ENCODE peak calls at places on chromosome 21, in five cellular contexts. F is K562, J is upper lobe of left lung, R is GM12878, Z is HepG2. M is an unnamed sample. For H3K4me1, the result is how much of the 10 kb centered on the place peaks cover.

GRCh38 chr21:10641107-10641506 is 119.7 kb downstream of the TPTE start:
- ATAC-seq in F (no peak), R (no peak), J (peak), Z (no peak), M (no peak)

GRCh38 chr21:34596561-34597271 is 18.2 kb downstream of the RCAN1 start:
- ATAC-seq in J (no peak), F (no peak), Z (peak), R (no peak), M (no peak)

GRCh38 chr21:41722052-41723018 is 44.5 kb downstream of the RIPK4 start:
- ATAC-seq in J (no peak), F (no peak), R (no peak), Z (no peak), M (no peak)

GRCh38 chr21:34336245-34336644 is 27.6 kb upstream of the KCNE2 start:
- ATAC-seq in R (no peak), F (no peak), Z (no peak), J (no peak), M (no peak)

GRCh38 chr21:44285547-44285992 is at the start of gene AIRE:
- ATAC-seq in Z (no peak), F (peak), R (no peak), J (peak), M (no peak)

GRCh38 chr21:44065428-44065827 is 41.8 kb upstream of the PWP2 start:
- ATAC-seq in F (no peak), R (no peak), J (peak), Z (no peak), M (no peak)

GRCh38 chr21:43196789-43197188 is 28.0 kb downstream of the CRYAA start:
- ATAC-seq in R (no peak), F (no peak), J (peak), Z (no peak), M (no peak)

GRCh38 chr21:33640697-33641338 is 723 bp downstream of the CRYZL1 start:
- ATAC-seq in Z (no peak), R (no peak), F (no peak), J (no peak), M (no peak)

GRCh38 chr21:14080040-14080763 is 130.6 kb downstream of the LIPI start:
- ATAC-seq in F (no peak), Z (no peak), J (no peak), R (no peak), M (no peak)

GRCh38 chr21:22476726-22477646 is 1478.8 kb downstream of the NCAM2 start:
- ATAC-seq in R (no peak), J (no peak), Z (no peak), F (no peak), M (no peak)

GRCh38 chr21:42545317-42545716 is 31.7 kb downstream of the SLC37A1 start:
- ATAC-seq in F (no peak), Z (no peak), R (no peak), J (no peak), M (no peak)

GRCh38 chr21:46472246-46472645 is 13.6 kb downstream of the DIP2A start:
- ATAC-seq in Z (peak), R (no peak), J (peak), F (peak), M (no peak)

GRCh38 chr21:33036430-33037162 is 10.9 kb downstream of the OLIG2 start:
- ATAC-seq in F (no peak), J (peak), R (peak), Z (no peak), M (no peak)

GRCh38 chr21:8993284-8993942 is 1528.0 kb upstream of the TPTE start:
- ATAC-seq in J (peak), F (peak), Z (peak), R (no peak), M (no peak)

GRCh38 chr21:40688106-40688850 is 158.7 kb downstream of the DSCAM start:
- ATAC-seq in Z (no peak), F (no peak), J (no peak), R (no peak), M (no peak)

GRCh38 chr21:41369915-41370839 is 8.3 kb downstream of the MX2 start:
- ATAC-seq in R (peak), F (no peak), J (peak), Z (peak), M (no peak)

GRCh38 chr21:43315244-43316137 is 111.4 kb downstream of the SIK1 start:
- ATAC-seq in R (no peak), J (no peak), F (no peak), Z (peak), M (no peak)

GRCh38 chr21:26212220-26212619 is 41.6 kb upstream of the APP start:
- ATAC-seq in F (no peak), R (no peak), J (no peak), Z (no peak), M (no peak)

GRCh38 chr21:15421521-15421920 is 308.3 kb upstream of the USP25 start:
- ATAC-seq in J (no peak), R (no peak), F (no peak), Z (no peak), M (no peak)

GRCh38 chr21:43281661-43282357 is 113.0 kb downstream of the CRYAA start:
- ATAC-seq in R (peak), Z (peak), F (no peak), J (no peak), M (no peak)

GRCh38 chr21:33136898-33137502 is 67.1 kb downstream of the OLIG1 start:
- ATAC-seq in R (no peak), J (no peak), F (no peak), Z (no peak), M (no peak)

GRCh38 chr21:34617753-34618339 is 2.9 kb upstream of the RCAN1 start:
- ATAC-seq in J (peak), Z (no peak), F (no peak), R (no peak), M (no peak)

GRCh38 chr21:41671859-41672542 is 94.9 kb downstream of the RIPK4 start:
- ATAC-seq in F (peak), Z (peak), J (no peak), R (peak), M (no peak)

GRCh38 chr21:40853956-40854688 is 7.2 kb upstream of the DSCAM start:
- ATAC-seq in Z (no peak), J (peak), F (no peak), R (no peak), M (no peak)

GRCh38 chr21:43001316-43001715 is 27.0 kb downstream of the PKNOX1 start:
- ATAC-seq in Z (no peak), R (no peak), F (no peak), J (no peak), M (peak)

GRCh38 chr21:15051652-15052554 is 12.9 kb downstream of the NRIP1 start:
- ATAC-seq in F (peak), R (peak), Z (peak), J (no peak), M (no peak)

GRCh38 chr21:34177919-34178567 is 104.7 kb downstream of the MRPS6 start:
- ATAC-seq in F (no peak), J (no peak), Z (no peak), R (no peak), M (no peak)

GRCh38 chr21:33241846-33242245 is 12.1 kb downstream of the IFNAR2 start:
- ATAC-seq in R (no peak), F (no peak), J (no peak), Z (no peak), M (no peak)

GRCh38 chr21:25983745-25984144 is 186.8 kb downstream of the APP start:
- ATAC-seq in R (no peak), F (no peak), J (no peak), Z (no peak), M (peak)

GRCh38 chr21:39911286-39911685 is 44.0 kb downstream of the PCP4 start:
- ATAC-seq in Z (no peak), F (peak), J (no peak), R (no peak), M (no peak)

GRCh38 chr21:38863843-38864363 is 58.2 kb downstream of the ETS2 start:
- ATAC-seq in Z (no peak), F (peak), R (no peak), J (no peak), M (no peak)
- H3K4me1 ChIP-seq in Z (under half), F (under half), R (under half), J (under half), M (under half)

DNA sequence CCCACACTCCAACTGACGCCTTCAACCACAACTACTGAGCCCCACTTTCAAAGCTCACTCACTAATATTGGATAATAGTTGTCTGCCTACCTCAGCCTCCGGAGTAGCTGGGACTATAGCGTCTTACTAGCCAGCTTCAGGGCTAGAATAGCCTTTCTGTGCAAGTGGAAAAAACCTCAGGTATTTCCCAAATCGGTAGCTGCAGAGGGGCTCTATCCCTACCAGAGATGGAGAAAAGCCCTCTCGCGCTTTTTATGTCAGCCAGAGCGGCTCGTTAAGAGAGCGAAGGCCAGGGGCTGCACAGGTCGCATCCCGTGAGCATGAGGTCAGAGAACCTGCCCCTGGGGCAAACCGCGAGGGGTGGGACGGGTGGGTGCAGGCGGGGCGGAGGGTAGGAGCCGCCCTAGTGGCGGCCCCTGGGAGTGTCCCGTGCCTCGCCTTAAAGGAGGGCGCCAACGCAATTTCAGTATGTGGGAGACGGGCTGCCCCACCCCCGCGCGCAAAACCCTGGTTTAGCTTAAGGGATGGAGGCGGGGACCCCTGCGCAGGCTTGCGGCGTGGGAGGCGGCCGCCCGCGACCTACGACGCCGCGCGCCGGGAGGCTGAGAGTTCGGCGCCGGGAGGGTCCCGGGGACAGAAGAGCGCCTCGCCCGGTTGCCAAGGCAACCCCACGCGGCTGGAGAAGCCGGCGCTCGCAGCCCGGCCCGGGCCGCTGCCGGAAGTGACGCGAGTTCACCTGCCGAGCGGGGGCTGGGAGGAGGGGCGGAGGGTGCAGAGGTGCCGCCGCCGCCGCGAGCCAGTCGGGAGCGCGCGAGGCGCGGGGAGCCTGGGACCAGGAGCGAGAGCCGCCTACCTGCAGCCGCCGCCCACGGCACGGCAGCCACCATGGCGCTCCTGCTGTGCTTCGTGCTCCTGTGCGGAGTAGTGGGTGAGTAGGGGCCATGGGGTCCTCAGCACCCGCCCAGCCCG is at the start of gene CXADR:
- ATAC-seq in R (peak), F (peak), J (peak), Z (peak), M (peak)
- TF ChIP-seq POLR2AphosphoS5 in R (no peak), F (no peak), J (peak), Z (peak), M (no peak)

GRCh38 chr21:38487906-38488639 is 10.2 kb downstream of the ERG start:
- ATAC-seq in J (no peak), F (no peak), Z (no peak), R (no peak), M (no peak)
- TF ChIP-seq EP300 in J (no peak), F (no peak), Z (no peak), R (no peak), M (no peak)

GRCh38 chr21:45436371-45437040 is 31.5 kb downstream of the COL18A1 start:
- ATAC-seq in R (no peak), F (no peak), J (no peak), Z (no peak), M (no peak)
- H3K4me1 ChIP-seq in R (under half), F (half or more), J (under half), Z (half or more), M (under half)

GRCh38 chr21:28421716-28422480 is 570.8 kb downstream of the LTN1 start:
- ATAC-seq in Z (no peak), F (no peak), R (no peak), J (peak), M (peak)
- TF ChIP-seq POLR2AphosphoS5 in Z (no peak), F (no peak), R (no peak), J (no peak), M (peak)

GRCh38 chr21:29194847-29195246 is 64.4 kb downstream of the MAP3K7CL start:
- ATAC-seq in R (no peak), F (no peak), J (no peak), Z (peak), M (no peak)

GRCh38 chr21:29190920-29191319 is 60.5 kb downstream of the MAP3K7CL start:
- ATAC-seq in Z (no peak), J (peak), R (no peak), F (no peak), M (peak)

GRCh38 chr21:29193907-29194306 is 63.5 kb downstream of the MAP3K7CL start:
- ATAC-seq in Z (no peak), F (no peak), J (no peak), R (no peak), M (no peak)

GRCh38 chr21:29194342-29194741 is 63.9 kb downstream of the MAP3K7CL start:
- ATAC-seq in J (no peak), F (no peak), Z (peak), R (no peak), M (no peak)

DNA sequence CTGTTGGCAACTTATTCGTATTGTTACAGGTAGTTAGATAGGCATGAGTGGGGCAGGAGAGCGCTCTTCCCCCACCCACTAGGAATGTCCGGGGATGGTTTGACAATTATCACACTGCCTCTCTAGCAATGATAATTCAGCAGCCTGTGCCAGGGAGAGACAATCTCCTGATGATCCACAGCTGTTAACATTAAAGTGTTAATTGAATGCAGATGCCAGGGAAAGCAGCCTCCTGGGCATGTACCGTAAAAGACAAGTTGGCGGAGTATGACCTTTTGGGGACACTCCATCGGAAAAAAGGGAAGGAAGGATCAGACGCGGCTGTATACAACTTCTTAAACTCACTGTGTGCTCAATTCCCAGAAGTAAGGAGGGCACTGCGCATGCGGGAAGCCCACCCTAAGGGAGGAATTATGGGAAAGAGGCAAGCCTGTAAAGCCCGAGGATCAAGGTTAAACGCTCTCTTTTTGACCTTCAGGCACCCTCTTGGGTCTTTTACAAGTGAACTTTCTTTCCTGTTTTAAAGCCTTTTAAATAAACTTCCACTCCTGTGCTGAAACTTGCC is 62.6 kb downstream of the MAP3K7CL start:
- ATAC-seq in F (no peak), Z (no peak), J (no peak), R (no peak), M (no peak)
- TF ChIP-seq EP300 in F (no peak), Z (no peak), J (no peak), R (no peak), M (no peak)

DNA sequence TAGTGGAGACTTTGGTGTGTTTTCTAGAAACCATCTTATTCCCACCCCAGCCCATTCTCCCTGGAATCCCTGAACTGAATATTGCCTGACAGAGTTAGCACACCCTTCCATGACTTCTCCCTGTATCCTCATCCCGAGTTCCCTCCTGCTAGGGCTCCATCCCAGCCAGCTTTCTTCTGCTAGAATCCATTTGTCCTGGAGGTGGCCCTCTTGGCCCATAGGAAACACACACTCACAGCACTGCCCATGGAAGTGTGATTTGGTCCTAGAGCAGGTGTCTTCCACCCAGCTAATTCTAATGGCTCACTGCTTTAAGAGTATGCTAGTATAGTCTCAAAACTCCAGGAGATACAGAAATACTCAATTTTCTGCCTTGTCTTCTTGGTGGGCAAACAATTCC is 4.1 kb downstream of the KRTAP15-1 start:
- ATAC-seq in Z (no peak), F (no peak), J (no peak), R (no peak), M (no peak)
- H3K4me1 ChIP-seq in Z (under half), F (under half), J (under half), R (under half), M (under half)

GRCh38 chr21:36533468-36533848 is 53.5 kb upstream of the CLDN14 start:
- ATAC-seq in Z (no peak), R (no peak), F (no peak), J (no peak), M (no peak)

GRCh38 chr21:36532769-36533467 is 53.0 kb upstream of the CLDN14 start:
- ATAC-seq in J (no peak), Z (no peak), F (no peak), R (no peak), M (no peak)

GRCh38 chr21:36538761-36539160 is 58.8 kb upstream of the CLDN14 start:
- ATAC-seq in F (no peak), Z (no peak), R (no peak), J (no peak), M (no peak)

GRCh38 chr21:36534656-36535055 is 54.7 kb upstream of the CLDN14 start:
- ATAC-seq in J (no peak), Z (no peak), R (peak), F (no peak), M (no peak)

GRCh38 chr21:36535618-36536241 is 55.8 kb upstream of the CLDN14 start:
- ATAC-seq in F (no peak), Z (no peak), R (peak), J (no peak), M (no peak)
- TF ChIP-seq POLR2AphosphoS5 in F (no peak), Z (no peak), R (peak), J (no peak), M (no peak)

GRCh38 chr21:21195417-21195816 is 197.2 kb downstream of the NCAM2 start:
- ATAC-seq in R (no peak), J (no peak), Z (no peak), F (no peak), M (no peak)
- TF ChIP-seq EP300 in R (no peak), J (no peak), Z (no peak), F (no peak), M (no peak)

GRCh38 chr21:31911138-31911907 is 38.5 kb downstream of the HUNK start:
- ATAC-seq in R (no peak), J (peak), Z (no peak), F (no peak), M (no peak)

GRCh38 chr21:31909772-31910470 is 37.1 kb downstream of the HUNK start:
- ATAC-seq in Z (no peak), F (no peak), R (no peak), J (no peak), M (no peak)

GRCh38 chr21:31905444-31906400 is 32.9 kb downstream of the HUNK start:
- ATAC-seq in J (no peak), R (no peak), F (no peak), Z (no peak), M (no peak)

GRCh38 chr21:31909153-31909771 is 36.4 kb downstream of the HUNK start:
- ATAC-seq in Z (peak), J (no peak), F (no peak), R (no peak), M (no peak)

GRCh38 chr21:31908106-31909031 is 35.5 kb downstream of the HUNK start:
- ATAC-seq in Z (peak), F (no peak), R (no peak), J (peak), M (no peak)
- H3K4me1 ChIP-seq in Z (half or more), F (under half), R (under half), J (under half), M (under half)